ENCODE peak calls at places on chromosomes 4 and X, in six cellular contexts. One of them, this sample, is unnamed.

GRCh38 chr4:125316391-125316780 is 1.6 kb downstream of the FAT4 start:
- DNase-seq in stimulated activated effector memory CD8-positive, alpha-beta T cell treated with anti-CD3 and anti-CD28 coated beads, Interleukin-12 subunit alpha, Interleukin-12 subunit beta, amount 100 ng/mL, for 72 hours: no peak
- DNase-seq in mammary epithelial cell: no peak
- DNase-seq in iris pigment epithelial cell: no peak
- DNase-seq in stimulated activated CD4-positive, alpha-beta T cell treated with anti-CD3 and anti-CD28 coated beads, Interleukin-2, amount 100 ng/mL, for 48 hours: no peak
- DNase-seq in AG04450: no peak
- DNase-seq in this sample: peak; percentile 77

GRCh38 chr4:143437476-143437875 is 76.0 kb upstream of the SMARCA5 start:
- DNase-seq in stimulated activated effector memory CD8-positive, alpha-beta T cell treated with anti-CD3 and anti-CD28 coated beads, Interleukin-12 subunit alpha, Interleukin-12 subunit beta, amount 100 ng/mL, for 72 hours: no peak
- DNase-seq in AG04450: no peak
- DNase-seq in iris pigment epithelial cell: no peak
- DNase-seq in mammary epithelial cell: no peak
- DNase-seq in stimulated activated CD4-positive, alpha-beta T cell treated with anti-CD3 and anti-CD28 coated beads, Interleukin-2, amount 100 ng/mL, for 48 hours: no peak
- DNase-seq in this sample: no peak

GRCh38 chr4:146134761-146135160 is 40.8 kb upstream of the LSM6 start:
- DNase-seq in mammary epithelial cell: peak; percentile 43
- DNase-seq in AG04450: no peak
- DNase-seq in stimulated activated effector memory CD8-positive, alpha-beta T cell treated with anti-CD3 and anti-CD28 coated beads, Interleukin-12 subunit alpha, Interleukin-12 subunit beta, amount 100 ng/mL, for 72 hours: no peak
- DNase-seq in stimulated activated CD4-positive, alpha-beta T cell treated with anti-CD3 and anti-CD28 coated beads, Interleukin-2, amount 100 ng/mL, for 48 hours: no peak
- DNase-seq in iris pigment epithelial cell: no peak
- DNase-seq in this sample: peak; percentile 59

GRCh38 chr4:168717852-168718251 is 221.0 kb downstream of the PALLD start:
- DNase-seq in AG04450: no peak
- DNase-seq in stimulated activated CD4-positive, alpha-beta T cell treated with anti-CD3 and anti-CD28 coated beads, Interleukin-2, amount 100 ng/mL, for 48 hours: no peak
- DNase-seq in iris pigment epithelial cell: peak; percentile 83
- DNase-seq in stimulated activated effector memory CD8-positive, alpha-beta T cell treated with anti-CD3 and anti-CD28 coated beads, Interleukin-12 subunit alpha, Interleukin-12 subunit beta, amount 100 ng/mL, for 72 hours: no peak
- DNase-seq in mammary epithelial cell: peak; percentile 68
- DNase-seq in this sample: no peak

GRCh38 chr4:39062094-39062493 is at the start of gene KLHL5:
- DNase-seq in iris pigment epithelial cell: peak; percentile 20
- DNase-seq in mammary epithelial cell: no peak
- DNase-seq in stimulated activated effector memory CD8-positive, alpha-beta T cell treated with anti-CD3 and anti-CD28 coated beads, Interleukin-12 subunit alpha, Interleukin-12 subunit beta, amount 100 ng/mL, for 72 hours: no peak
- DNase-seq in stimulated activated CD4-positive, alpha-beta T cell treated with anti-CD3 and anti-CD28 coated beads, Interleukin-2, amount 100 ng/mL, for 48 hours: no peak
- DNase-seq in AG04450: no peak
- DNase-seq in this sample: no peak

GRCh38 chr4:166501941-166502382 is 628.9 kb downstream of the TLL1 start:
- DNase-seq in AG04450: no peak
- DNase-seq in mammary epithelial cell: no peak
- DNase-seq in stimulated activated effector memory CD8-positive, alpha-beta T cell treated with anti-CD3 and anti-CD28 coated beads, Interleukin-12 subunit alpha, Interleukin-12 subunit beta, amount 100 ng/mL, for 72 hours: no peak
- DNase-seq in iris pigment epithelial cell: peak; percentile 29
- DNase-seq in stimulated activated CD4-positive, alpha-beta T cell treated with anti-CD3 and anti-CD28 coated beads, Interleukin-2, amount 100 ng/mL, for 48 hours: no peak
- DNase-seq in this sample: peak; percentile 72

GRCh38 chr4:79178770-79179169 is 147.1 kb downstream of the NAA11 start:
- DNase-seq in iris pigment epithelial cell: no peak
- DNase-seq in AG04450: no peak
- DNase-seq in mammary epithelial cell: no peak
- DNase-seq in stimulated activated CD4-positive, alpha-beta T cell treated with anti-CD3 and anti-CD28 coated beads, Interleukin-2, amount 100 ng/mL, for 48 hours: no peak
- DNase-seq in stimulated activated effector memory CD8-positive, alpha-beta T cell treated with anti-CD3 and anti-CD28 coated beads, Interleukin-12 subunit alpha, Interleukin-12 subunit beta, amount 100 ng/mL, for 72 hours: no peak
- DNase-seq in this sample: no peak

GRCh38 chrX:53262918-53263394 is 18.4 kb downstream of the IQSEC2 start:
- DNase-seq in AG04450: no peak
- DNase-seq in mammary epithelial cell: peak; percentile 60
- DNase-seq in stimulated activated effector memory CD8-positive, alpha-beta T cell treated with anti-CD3 and anti-CD28 coated beads, Interleukin-12 subunit alpha, Interleukin-12 subunit beta, amount 100 ng/mL, for 72 hours: no peak
- DNase-seq in iris pigment epithelial cell: peak; percentile 73
- DNase-seq in stimulated activated CD4-positive, alpha-beta T cell treated with anti-CD3 and anti-CD28 coated beads, Interleukin-2, amount 100 ng/mL, for 48 hours: no peak
- DNase-seq in this sample: peak; percentile 32

GRCh38 chr4:112036881-112037280 is 108.4 kb upstream of the FAM241A start:
- DNase-seq in mammary epithelial cell: no peak
- DNase-seq in stimulated activated effector memory CD8-positive, alpha-beta T cell treated with anti-CD3 and anti-CD28 coated beads, Interleukin-12 subunit alpha, Interleukin-12 subunit beta, amount 100 ng/mL, for 72 hours: no peak
- DNase-seq in stimulated activated CD4-positive, alpha-beta T cell treated with anti-CD3 and anti-CD28 coated beads, Interleukin-2, amount 100 ng/mL, for 48 hours: no peak
- DNase-seq in iris pigment epithelial cell: no peak
- DNase-seq in AG04450: no peak
- DNase-seq in this sample: no peak

GRCh38 chr4:157582141-157582540 is 361.6 kb downstream of the GRIA2 start:
- DNase-seq in iris pigment epithelial cell: no peak
- DNase-seq in stimulated activated effector memory CD8-positive, alpha-beta T cell treated with anti-CD3 and anti-CD28 coated beads, Interleukin-12 subunit alpha, Interleukin-12 subunit beta, amount 100 ng/mL, for 72 hours: no peak
- DNase-seq in stimulated activated CD4-positive, alpha-beta T cell treated with anti-CD3 and anti-CD28 coated beads, Interleukin-2, amount 100 ng/mL, for 48 hours: no peak
- DNase-seq in mammary epithelial cell: no peak
- DNase-seq in AG04450: no peak
- DNase-seq in this sample: no peak

GRCh38 chrX:120732461-120732860 is 102.6 kb upstream of the C1GALT1C1 start:
- DNase-seq in mammary epithelial cell: no peak
- DNase-seq in stimulated activated CD4-positive, alpha-beta T cell treated with anti-CD3 and anti-CD28 coated beads, Interleukin-2, amount 100 ng/mL, for 48 hours: no peak
- DNase-seq in iris pigment epithelial cell: no peak
- DNase-seq in stimulated activated effector memory CD8-positive, alpha-beta T cell treated with anti-CD3 and anti-CD28 coated beads, Interleukin-12 subunit alpha, Interleukin-12 subunit beta, amount 100 ng/mL, for 72 hours: no peak
- DNase-seq in AG04450: no peak
- DNase-seq in this sample: no peak

GRCh38 chr4:57993934-57994333 is 883.7 kb upstream of the IGFBP7 start:
- DNase-seq in stimulated activated effector memory CD8-positive, alpha-beta T cell treated with anti-CD3 and anti-CD28 coated beads, Interleukin-12 subunit alpha, Interleukin-12 subunit beta, amount 100 ng/mL, for 72 hours: no peak
- DNase-seq in AG04450: no peak
- DNase-seq in stimulated activated CD4-positive, alpha-beta T cell treated with anti-CD3 and anti-CD28 coated beads, Interleukin-2, amount 100 ng/mL, for 48 hours: no peak
- DNase-seq in mammary epithelial cell: no peak
- DNase-seq in iris pigment epithelial cell: no peak
- DNase-seq in this sample: no peak

GRCh38 chrX:15465896-15466651 is 27.1 kb downstream of the PIR start:
- DNase-seq in stimulated activated CD4-positive, alpha-beta T cell treated with anti-CD3 and anti-CD28 coated beads, Interleukin-2, amount 100 ng/mL, for 48 hours: no peak
- DNase-seq in mammary epithelial cell: no peak
- DNase-seq in AG04450: no peak
- DNase-seq in stimulated activated effector memory CD8-positive, alpha-beta T cell treated with anti-CD3 and anti-CD28 coated beads, Interleukin-12 subunit alpha, Interleukin-12 subunit beta, amount 100 ng/mL, for 72 hours: no peak
- DNase-seq in iris pigment epithelial cell: peak; percentile 47
- DNase-seq in this sample: no peak

This sample was measured in epithelial cell of esophagus.